ENCODE peak calls at places on chromosomes 11 and 22, in seven cellular contexts. M, W, K, Y, O, R and B are unnamed samples.

GRCh38 chr11:70281114-70281729 is 10.7 kb downstream of the PPFIA1 start:
- DNase-seq in K (peak), R (no peak), Y (no peak), W (no peak), O (no peak), M (no peak), B (no peak)

GRCh38 chr11:119319702-119320592 is 3.0 kb upstream of the MCAM start:
- DNase-seq in O (peak), Y (peak), W (no peak), R (no peak), M (peak), K (peak), B (no peak)

GRCh38 chr11:95886462-95886861 is 37.4 kb downstream of the MTMR2 start:
- DNase-seq in O (no peak), R (no peak), M (no peak), Y (no peak), K (no peak), W (no peak), B (no peak)

GRCh38 chr11:78465169-78465942 is 47.7 kb upstream of the GAB2 start:
- DNase-seq in R (peak), K (no peak), Y (no peak), M (no peak), O (no peak), W (no peak), B (no peak)

GRCh38 chr22:35589071-35589735 is 27.9 kb downstream of the MB start:
- DNase-seq in K (peak), O (no peak), R (peak), Y (no peak), W (peak), M (no peak), B (no peak)

GRCh38 chr11:72326151-72326842 is 82.3 kb upstream of the PHOX2A start:
- DNase-seq in M (peak), O (no peak), W (no peak), Y (no peak), R (no peak), K (no peak), B (no peak)

GRCh38 chr11:104705475-104706195 is 192.6 kb downstream of the CASP12 start:
- DNase-seq in O (no peak), Y (no peak), W (no peak), M (no peak), K (no peak), R (peak), B (peak)

GRCh38 chr11:130817608-130817944 is 98.7 kb downstream of the SNX19 start:
- DNase-seq in R (no peak), W (no peak), O (no peak), M (no peak), Y (no peak), K (no peak), B (no peak)

GRCh38 chr11:2929511-2929879 is 275 bp upstream of the PHLDA2 start:
- DNase-seq in K (peak), M (peak), R (peak), W (peak), Y (peak), O (no peak), B (peak)

GRCh38 chr11:122398167-122398566 is 257.4 kb upstream of the UBASH3B start:
- DNase-seq in Y (no peak), M (no peak), R (no peak), K (no peak), W (no peak), O (no peak), B (no peak)

GRCh38 chr11:7520981-7521487 is 7.2 kb downstream of the PPFIBP2 start:
- DNase-seq in R (no peak), M (no peak), W (no peak), K (no peak), O (no peak), Y (no peak), B (no peak)

GRCh38 chr22:43883012-43883661 is 8.7 kb downstream of the PNPLA5 start:
- DNase-seq in R (peak), M (peak), O (no peak), Y (no peak), K (peak), W (peak), B (peak)

GRCh38 chr11:68750197-68750987 is 928 bp downstream of the TESMIN start:
- DNase-seq in M (peak), Y (peak), R (peak), K (no peak), W (no peak), O (no peak), B (no peak)

GRCh38 chr22:37161442-37161841 is 11.7 kb upstream of the IL2RB start:
- DNase-seq in O (no peak), K (no peak), R (no peak), Y (no peak), M (peak), W (peak), B (no peak)

GRCh38 chr11:128039140-128040021 is 548.0 kb downstream of the ETS1 start:
- DNase-seq in W (no peak), M (no peak), O (no peak), K (no peak), R (peak), Y (no peak), B (peak)

GRCh38 chr11:69888671-69889076 is 69.5 kb upstream of the FGF3 start:
- DNase-seq in M (peak), K (no peak), O (no peak), W (peak), Y (peak), R (peak), B (peak)

GRCh38 chr22:44731357-44731970 is 20.9 kb upstream of the ARHGAP8 start:
- DNase-seq in R (no peak), W (no peak), M (no peak), Y (no peak), O (no peak), K (no peak), B (no peak)

GRCh38 chr11:29634248-29634647 is 382.6 kb downstream of the KCNA4 start:
- DNase-seq in K (no peak), R (no peak), Y (no peak), M (no peak), W (no peak), O (no peak), B (no peak)

GRCh38 chr11:94851864-94852581 is 83.9 kb downstream of the AMOTL1 start:
- DNase-seq in Y (no peak), R (no peak), K (no peak), M (no peak), W (no peak), O (no peak), B (no peak)

GRCh38 chr11:13923716-13924650 is 38.5 kb upstream of the SPON1 start:
- DNase-seq in K (no peak), W (no peak), R (no peak), O (no peak), Y (no peak), M (no peak), B (no peak)

GRCh38 chr11:44139565-44140313 is 44.3 kb downstream of the EXT2 start:
- DNase-seq in Y (no peak), W (no peak), R (no peak), O (no peak), M (peak), K (no peak), B (no peak)

GRCh38 chr11:130403301-130403804 is 25.1 kb downstream of the ADAMTS8 start:
- DNase-seq in M (no peak), R (peak), K (peak), Y (peak), O (no peak), W (no peak), B (no peak)

GRCh38 chr22:17241571-17242310 is 22.5 kb upstream of the ADA2 start:
- DNase-seq in Y (no peak), W (no peak), M (no peak), K (no peak), O (no peak), R (no peak), B (no peak)

GRCh38 chr11:126282361-126282741 is 542 bp upstream of the TIRAP start:
- DNase-seq in Y (peak), M (no peak), K (peak), O (no peak), W (no peak), R (peak), B (peak)

DNA sequence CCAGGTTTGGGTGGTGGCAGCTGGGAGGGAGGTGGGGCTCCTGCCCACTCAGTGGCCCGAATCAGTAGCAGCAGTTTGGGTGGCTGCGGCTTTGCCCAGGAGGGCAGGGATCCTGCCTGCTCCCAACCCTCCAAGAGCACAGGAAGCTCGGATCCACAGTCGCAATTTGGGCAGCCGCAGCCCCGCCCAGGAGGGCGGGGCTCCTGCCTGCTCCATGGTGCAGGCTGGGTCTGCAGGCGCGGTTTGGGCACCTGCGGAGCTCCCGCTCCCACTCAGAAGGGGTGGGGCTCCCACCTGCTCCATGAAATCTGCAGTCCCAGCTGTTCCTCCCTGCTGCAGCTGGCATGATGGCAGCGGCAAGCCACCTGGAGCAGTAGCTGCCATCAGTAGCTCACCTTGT is 38.1 kb upstream of the CALCB start:
- DNase-seq in W (no peak), O (no peak), M (no peak), R (no peak), Y (no peak), K (no peak), B (no peak)
- TF ChIP-seq EP300 in W (no peak), O (no peak), M (no peak), R (no peak), Y (no peak), K (no peak), B (no peak)

GRCh38 chr11:65292866-65293265 is 21.8 kb upstream of the CDC42EP2 start:
- DNase-seq in Y (no peak), R (no peak), W (no peak), K (no peak), M (no peak), O (no peak), B (no peak)

GRCh38 chr11:65291613-65292012 is 23.1 kb upstream of the CDC42EP2 start:
- DNase-seq in O (no peak), W (no peak), Y (no peak), K (no peak), R (no peak), M (no peak), B (no peak)

GRCh38 chr11:65287601-65288000 is 25.8 kb downstream of the POLA2 start:
- DNase-seq in O (no peak), M (no peak), Y (no peak), K (no peak), R (no peak), W (no peak), B (no peak)

GRCh38 chr11:65288706-65289536 is 25.7 kb upstream of the CDC42EP2 start:
- DNase-seq in Y (no peak), M (no peak), R (no peak), O (peak), K (peak), W (no peak), B (no peak)

GRCh38 chr11:65290448-65291165 is 24.1 kb upstream of the CDC42EP2 start:
- DNase-seq in M (peak), K (peak), O (peak), Y (peak), W (no peak), R (peak), B (peak)
- TF ChIP-seq EP300 in M (no peak), K (peak), O (no peak), Y (peak), W (no peak), R (no peak), B (peak)

GRCh38 chr22:23283591-23284503 is 103.5 kb downstream of the BCR start:
- DNase-seq in O (no peak), Y (no peak), K (no peak), M (peak), R (no peak), W (no peak), B (no peak)
- TF ChIP-seq EP300 in O (no peak), Y (no peak), K (no peak), M (no peak), R (no peak), W (no peak), B (no peak)

GRCh38 chr11:86519064-86519911 is 144.6 kb downstream of the CCDC81 start:
- DNase-seq in O (no peak), M (peak), Y (no peak), R (no peak), W (no peak), K (no peak), B (no peak)

GRCh38 chr11:86524603-86525352 is 147.6 kb downstream of the ME3 start:
- DNase-seq in R (no peak), O (no peak), W (peak), M (no peak), K (no peak), Y (no peak), B (no peak)

GRCh38 chr11:86518211-86518610 is 143.5 kb downstream of the CCDC81 start:
- DNase-seq in Y (no peak), M (peak), R (no peak), O (no peak), W (no peak), K (no peak), B (no peak)

DNA sequence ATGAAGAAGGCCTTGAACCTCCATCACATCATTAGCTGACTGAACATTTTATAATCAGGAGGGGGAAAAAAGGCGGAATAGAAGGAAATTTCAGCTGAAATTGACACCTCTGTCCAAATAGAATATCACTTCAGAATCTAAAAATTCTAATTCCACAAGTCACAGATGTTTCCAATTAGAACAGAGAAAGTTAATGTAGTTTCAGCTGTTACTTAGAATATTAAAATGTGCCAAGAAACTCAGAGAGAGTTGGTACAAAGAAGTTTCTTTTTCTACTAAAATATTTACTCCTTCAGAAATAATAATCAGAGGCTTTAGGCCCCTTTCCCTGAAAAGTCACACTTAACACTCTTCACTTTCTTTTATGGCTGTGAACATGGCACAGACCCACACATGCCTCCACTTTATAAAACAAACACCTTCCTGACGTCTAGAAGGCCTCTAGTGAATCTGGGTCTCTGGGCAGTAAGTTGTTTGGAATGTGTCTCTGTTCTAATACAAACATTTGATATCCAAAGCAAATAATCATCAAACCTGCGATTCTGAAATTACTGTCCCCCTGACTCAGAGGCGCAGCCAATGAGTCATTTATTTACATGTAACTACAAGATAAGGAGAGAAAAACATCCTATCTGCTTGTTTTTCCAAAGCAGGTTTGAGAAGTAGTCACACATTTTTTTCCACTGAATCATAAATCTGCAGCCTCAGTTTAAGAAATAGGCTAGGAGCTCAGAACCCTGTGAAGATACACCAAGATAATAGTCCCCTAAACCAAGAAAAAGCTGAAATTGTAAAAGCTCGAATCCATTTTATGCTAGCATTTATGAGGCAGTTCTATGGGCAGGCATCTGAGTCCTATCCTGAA is 148.4 kb downstream of the ME3 start:
- DNase-seq in M (peak), O (no peak), K (no peak), R (no peak), Y (no peak), W (peak), B (peak)
- TF ChIP-seq EP300 in M (no peak), O (no peak), K (no peak), R (no peak), Y (no peak), W (peak), B (no peak)

GRCh38 chr11:125075242-125075625 is 12.1 kb downstream of the SLC37A2 start:
- DNase-seq in R (no peak), Y (no peak), W (no peak), O (no peak), K (no peak), M (no peak), B (no peak)
- TF ChIP-seq EP300 in R (no peak), Y (no peak), W (no peak), O (no peak), K (no peak), M (no peak), B (no peak)

GRCh38 chr22:47143249-47143938 is 380.9 kb downstream of the TBC1D22A start:
- DNase-seq in M (no peak), R (peak), W (no peak), Y (no peak), K (no peak), O (no peak), B (peak)
- TF ChIP-seq EP300 in M (no peak), R (no peak), W (no peak), Y (no peak), K (no peak), O (no peak), B (no peak)

GRCh38 chr11:35029979-35030378 is 109.0 kb upstream of the CD44 start:
- DNase-seq in Y (no peak), R (no peak), M (peak), K (no peak), W (no peak), O (no peak), B (no peak)

GRCh38 chr11:35033011-35033410 is 106.0 kb upstream of the CD44 start:
- DNase-seq in K (no peak), Y (no peak), R (no peak), M (no peak), O (no peak), W (no peak), B (no peak)

GRCh38 chr11:35030716-35031213 is 108.2 kb upstream of the CD44 start:
- DNase-seq in R (peak), Y (no peak), M (peak), O (peak), K (peak), W (peak), B (no peak)

GRCh38 chr11:35034401-35034800 is 104.6 kb upstream of the CD44 start:
- DNase-seq in W (no peak), O (no peak), R (no peak), K (no peak), M (no peak), Y (no peak), B (no peak)

GRCh38 chr11:35031869-35032268 is 107.1 kb upstream of the CD44 start:
- DNase-seq in M (no peak), Y (no peak), R (no peak), O (no peak), W (no peak), K (no peak), B (no peak)
- TF ChIP-seq EP300 in M (no peak), Y (no peak), R (no peak), O (no peak), W (no peak), K (no peak), B (no peak)